ENCODE peak calls at places on chromosomes 12 and 14, in four cellular contexts. K is prostate gland, A is AG04450, G is aorta. I is an unnamed sample.

GRCh38 chr12:114508529-114509129 is 102.7 kb upstream of the TBX5 start:
- DNase-seq in A (peak; percentile 59), K (peak; percentile 77), G (peak; percentile 79), I (no peak)

GRCh38 chr14:70601162-70601561 is 707 bp upstream of the MED6 start:
- DNase-seq in G (no peak), A (no peak), K (no peak), I (no peak)

GRCh38 chr12:39813776-39814175 is 194.2 kb upstream of the ABCD2 start:
- DNase-seq in A (no peak), G (no peak), K (no peak), I (no peak)

GRCh38 chr12:49019435-49020317 is 1.1 kb upstream of the PRKAG1 start:
- DNase-seq in A (no peak), K (no peak), G (no peak), I (no peak)

GRCh38 chr14:100698719-100699448 is 27.8 kb upstream of the DLK1 start:
- DNase-seq in K (no peak), A (no peak), G (no peak), I (no peak)

GRCh38 chr14:101150010-101150409 is 246.5 kb upstream of the RTL1 start:
- DNase-seq in G (no peak), K (no peak), A (no peak), I (no peak)

GRCh38 chr14:45091696-45092095 is 7.8 kb downstream of the PRPF39 start:
- DNase-seq in K (no peak), G (no peak), A (no peak), I (no peak)

GRCh38 chr14:56482306-56482705 is 97.3 kb upstream of the TMEM260 start:
- DNase-seq in K (no peak), G (no peak), A (no peak), I (no peak)

GRCh38 chr14:90630407-90630806 is 185.8 kb downstream of the TTC7B start:
- DNase-seq in G (no peak), K (no peak), A (no peak), I (no peak)

GRCh38 chr12:113134521-113134951 is 1.0 kb downstream of the RASAL1 start:
- DNase-seq in K (no peak), G (peak; percentile 71), A (no peak), I (no peak)

GRCh38 chr12:27024291-27024690 is 1.9 kb downstream of the MED21 start:
- DNase-seq in K (no peak), A (no peak), G (no peak), I (no peak)

GRCh38 chr14:41606249-41607118 is at the start of gene LRFN5:
- DNase-seq in G (peak; percentile 81), K (no peak), A (no peak), I (no peak)

GRCh38 chr12:56908136-56908535 is 26.1 kb downstream of the SDR9C7 start:
- DNase-seq in G (no peak), A (no peak), K (no peak), I (no peak)

GRCh38 chr14:93318927-93319326 is 13.9 kb downstream of the BTBD7 start:
- DNase-seq in G (no peak), A (no peak), K (no peak), I (no peak)

GRCh38 chr14:105473677-105474477 is 744 bp upstream of the CRIP2 start:
- DNase-seq in K (peak; percentile 87), G (peak; percentile 99), A (peak; percentile 61), I (peak; percentile 41)

GRCh38 chr14:101875726-101876268 is 88.6 kb upstream of the DYNC1H1 start:
- DNase-seq in K (no peak), G (no peak), A (no peak), I (no peak)

GRCh38 chr12:93745304-93745703 is 68.1 kb downstream of the CRADD start:
- DNase-seq in K (no peak), G (no peak), A (no peak), I (no peak)

GRCh38 chr12:56155256-56155845 is 2.8 kb upstream of the MYL6 start:
- DNase-seq in K (no peak), A (no peak), G (no peak), I (no peak)

GRCh38 chr12:54404061-54405004 is 14.7 kb downstream of the ITGA5 start:
- DNase-seq in K (no peak), A (no peak), G (no peak), I (no peak)

GRCh38 chr12:14839262-14839661 is 4.1 kb downstream of the ART4 start:
- DNase-seq in G (no peak), K (no peak), A (no peak), I (no peak)
- H3K27ac ChIP-seq in G (no peak overlapping the region), K (no peak overlapping the region), A (no peak overlapping the region), I (no peak overlapping the region)

GRCh38 chr12:121086896-121087295 is 45.8 kb upstream of the P2RX7 start:
- DNase-seq in G (no peak), A (no peak), K (no peak), I (no peak)
- H3K27ac ChIP-seq in G (no peak overlapping the region), A (no peak overlapping the region), K (no peak overlapping the region), I (no peak overlapping the region)

GRCh38 chr14:103552811-103553210 is 9.6 kb downstream of the BAG5 start:
- DNase-seq in G (no peak), K (no peak), A (no peak), I (no peak)

GRCh38 chr14:103558071-103558882 is 4.2 kb downstream of the BAG5 start:
- DNase-seq in K (no peak), G (no peak), A (no peak), I (no peak)

GRCh38 chr14:103555559-103556337 is 6.7 kb downstream of the BAG5 start:
- DNase-seq in A (no peak), K (no peak), G (no peak), I (no peak)

GRCh38 chr14:103561381-103562134 is 899 bp downstream of the BAG5 start:
- DNase-seq in G (no peak), K (no peak), A (no peak), I (no peak)

DNA sequence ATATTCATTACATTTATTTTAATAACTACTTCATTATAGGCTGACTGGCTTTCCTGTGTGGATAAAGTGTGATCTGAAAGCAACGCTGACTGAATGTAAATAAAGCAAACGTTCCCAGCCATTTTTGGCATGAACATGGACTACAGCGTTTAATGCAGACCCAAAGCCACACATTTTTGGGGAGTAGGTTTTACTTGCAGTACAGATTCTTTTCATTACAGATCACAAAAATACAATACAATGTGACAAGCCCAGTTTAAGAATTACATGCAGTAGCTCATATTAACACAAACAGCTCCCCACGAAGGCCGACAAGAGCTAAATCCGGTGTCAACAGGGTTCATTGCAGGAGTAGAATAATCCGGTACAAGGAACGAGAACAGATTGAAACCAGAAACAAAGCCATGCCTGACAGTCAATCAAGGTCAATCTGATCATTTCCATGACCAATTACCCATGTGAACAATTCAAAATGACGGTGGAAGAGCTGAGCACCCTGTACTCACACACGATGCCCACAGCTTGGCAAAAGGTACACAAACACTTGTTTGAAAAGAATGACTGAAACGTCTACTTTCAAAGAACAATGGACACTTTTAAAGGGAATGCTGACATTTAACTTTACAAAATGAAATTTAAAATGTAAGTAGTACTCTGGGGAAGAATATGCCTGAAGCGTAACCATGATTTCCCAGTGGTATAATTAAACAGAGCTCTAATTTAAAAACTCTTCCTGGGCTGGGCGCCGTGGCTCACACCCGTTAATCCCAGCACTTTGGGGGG is 5.3 kb downstream of the BAG5 start:
- DNase-seq in G (no peak), K (no peak), A (no peak), I (no peak)
- H3K27ac ChIP-seq in G (no peak overlapping the region), K (no peak overlapping the region), A (no peak overlapping the region), I (peak overlapping the region; percentile 67)

GRCh38 chr12:78118036-78118435 is 287.3 kb downstream of the NAV3 start:
- DNase-seq in A (no peak), G (no peak), K (no peak), I (no peak)

GRCh38 chr12:78118486-78118885 is 287.8 kb downstream of the NAV3 start:
- DNase-seq in A (no peak), K (no peak), G (no peak), I (no peak)

GRCh38 chr12:78119351-78119918 is 288.7 kb downstream of the NAV3 start:
- DNase-seq in G (no peak), A (no peak), K (peak; percentile 39), I (no peak)

GRCh38 chr12:78121969-78122610 is 291.4 kb downstream of the NAV3 start:
- DNase-seq in A (no peak), G (no peak), K (no peak), I (no peak)

DNA sequence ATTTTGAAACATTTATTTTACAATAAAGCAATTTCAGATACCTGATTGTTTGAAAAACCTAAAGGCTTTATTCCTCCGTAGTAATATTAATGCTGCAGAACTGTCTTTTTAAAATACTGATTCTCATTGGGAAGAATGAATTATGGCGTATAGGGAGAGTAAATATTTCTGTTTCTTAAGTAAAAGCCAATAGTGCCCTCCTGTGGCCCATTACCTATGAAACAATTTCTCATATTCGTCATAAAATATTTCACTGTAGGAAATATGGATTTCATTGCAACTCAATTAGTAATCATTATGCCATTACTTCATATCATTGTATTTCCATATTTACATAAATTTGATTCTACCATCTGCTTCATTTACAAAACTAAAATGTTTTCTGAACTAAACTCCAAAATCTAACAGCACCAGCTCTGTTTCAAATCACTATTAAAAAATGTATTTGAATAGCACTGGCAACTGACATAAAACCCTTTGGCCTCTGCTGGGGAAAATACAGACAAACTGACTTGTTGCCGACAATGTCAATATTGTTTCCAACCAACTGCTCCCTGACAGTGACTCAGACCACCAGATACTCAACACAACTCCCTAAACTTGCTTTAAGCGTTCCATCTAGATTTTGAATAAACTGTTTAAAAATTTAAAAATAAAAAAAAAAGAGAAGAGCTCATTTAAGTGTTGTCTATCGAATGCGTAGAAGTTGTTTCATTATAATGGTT is 290.3 kb downstream of the NAV3 start:
- DNase-seq in G (no peak), K (no peak), A (no peak), I (no peak)
- H3K27ac ChIP-seq in G (no peak overlapping the region), K (no peak overlapping the region), A (no peak overlapping the region), I (no peak overlapping the region)

GRCh38 chr12:85835417-85835809 is 796 bp downstream of the RASSF9 start:
- DNase-seq in G (no peak), K (no peak), A (no peak), I (no peak)

GRCh38 chr12:85833558-85833957 is 2.7 kb downstream of the RASSF9 start:
- DNase-seq in G (no peak), K (no peak), A (no peak), I (no peak)

GRCh38 chr12:85834378-85834777 is 1.8 kb downstream of the RASSF9 start:
- DNase-seq in A (no peak), G (no peak), K (no peak), I (no peak)

GRCh38 chr12:85835810-85836715 is at the start of gene RASSF9:
- DNase-seq in A (peak; percentile 20), K (peak; percentile 68), G (peak; percentile 79), I (no peak)

DNA sequence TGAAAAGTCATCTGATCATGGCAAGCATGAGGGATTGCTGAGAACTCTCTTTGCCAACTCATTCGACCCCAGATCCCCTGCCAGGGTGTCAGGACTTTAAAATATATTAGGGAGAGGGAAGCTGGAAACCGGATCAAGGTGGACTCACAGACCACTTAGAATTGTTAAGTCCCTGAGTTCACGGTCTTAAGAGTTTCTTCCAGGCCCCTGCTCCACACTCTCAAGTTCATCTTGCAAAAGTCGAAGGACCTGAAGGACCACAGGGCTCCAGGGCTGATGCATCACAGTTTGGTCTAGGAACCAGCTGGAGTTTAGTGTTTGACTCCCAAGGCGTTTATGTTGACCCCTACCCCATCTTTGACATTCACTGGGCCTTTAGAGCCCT is 499 bp upstream of the RASSF9 start:
- DNase-seq in K (no peak), G (no peak), A (no peak), I (no peak)
- H3K27ac ChIP-seq in K (peak overlapping the region; percentile 57), G (no peak overlapping the region), A (no peak overlapping the region), I (peak overlapping the region; percentile 84)

I was measured in esophagus squamous epithelium.